ENCODE peak calls at places on chromosomes 4 and X, in four cellular contexts. Q is heart left ventricle; A is CD4-positive, alpha-beta T cell; T is aorta. C is an unnamed sample. For H3K9me3, the result is how much of the 10 kb centered on the place peaks cover.

GRCh38 chrX:73785493-73785892 is 222.5 kb downstream of the CHIC1 start:
- DNase-seq in Q (no peak), A (no peak), T (no peak), C (no peak)

GRCh38 chr4:30429813-30430466 is 290.2 kb upstream of the PCDH7 start:
- DNase-seq in Q (no peak), A (no peak), T (no peak), C (no peak)

GRCh38 chrX:110175146-110175545 is 142.7 kb downstream of the AMMECR1 start:
- DNase-seq in Q (no peak), A (no peak), T (no peak), C (no peak)

GRCh38 chrX:41313419-41313818 is 20.5 kb upstream of the DDX3X start:
- DNase-seq in Q (no peak), A (no peak), T (no peak), C (no peak)

GRCh38 chr4:34814266-34814665 is 1430.0 kb downstream of the ARAP2 start:
- DNase-seq in Q (no peak), A (no peak), T (no peak), C (no peak)

GRCh38 chrX:68997911-68998310 is 167.3 kb downstream of the PJA1 start:
- DNase-seq in Q (peak), A (no peak), T (no peak), C (no peak)

GRCh38 chr4:138182838-138183426 is 59.2 kb downstream of the SLC7A11 start:
- DNase-seq in Q (no peak), A (no peak), T (no peak), C (no peak)

GRCh38 chrX:34381241-34381640 is 249.1 kb upstream of the FAM47A start:
- DNase-seq in Q (no peak), A (no peak), T (no peak), C (no peak)

GRCh38 chrX:17923546-17923945 is 62.4 kb upstream of the RAI2 start:
- DNase-seq in Q (no peak), A (no peak), T (no peak), C (no peak)

GRCh38 chr4:128957459-128957858 is 135.9 kb downstream of the SCLT1 start:
- DNase-seq in Q (no peak), A (no peak), T (no peak), C (no peak)

GRCh38 chrX:57204306-57204705 is 67.1 kb upstream of the SPIN2A start:
- DNase-seq in Q (no peak), A (no peak), T (no peak), C (no peak)

GRCh38 chr4:82898322-82899243 is 2.0 kb upstream of the THAP9 start:
- DNase-seq in Q (no peak), A (no peak), T (no peak), C (no peak)

GRCh38 chrX:14352511-14352910 is 176.8 kb upstream of the GLRA2 start:
- DNase-seq in Q (no peak), A (no peak), T (no peak), C (no peak)

GRCh38 chr4:6500481-6501135 is 28.2 kb upstream of the PPP2R2C start:
- DNase-seq in Q (no peak), A (no peak), T (no peak), C (no peak)

GRCh38 chrX:103918584-103919335 is 43.7 kb upstream of the TMSB15B start:
- DNase-seq in Q (peak), A (peak), T (peak), C (peak)

GRCh38 chr4:89640620-89641366 is 196.2 kb downstream of the SNCA start:
- DNase-seq in Q (peak), A (no peak), T (no peak), C (no peak)

GRCh38 chr4:148056879-148057278 is 325.0 kb downstream of the ARHGAP10 start:
- DNase-seq in Q (peak), A (peak), T (no peak), C (no peak)

GRCh38 chr4:89140168-89140759 is 28.9 kb downstream of the TIGD2 start:
- DNase-seq in Q (no peak), A (no peak), T (no peak), C (no peak)

GRCh38 chr4:183905593-183906485 is 732 bp downstream of the STOX2 start:
- DNase-seq in Q (peak), A (no peak), T (peak), C (no peak)

GRCh38 chr4:94939791-94940530 is 182.2 kb downstream of the BMPR1B start:
- DNase-seq in Q (no peak), A (no peak), T (no peak), C (no peak)

GRCh38 chrX:152020895-152021294 is 46.4 kb upstream of the GABRE start:
- DNase-seq in Q (no peak), A (no peak), T (no peak), C (no peak)

GRCh38 chrX:114675365-114675764 is 91.5 kb downstream of the HTR2C start:
- DNase-seq in Q (no peak), A (no peak), T (no peak), C (no peak)

DNA sequence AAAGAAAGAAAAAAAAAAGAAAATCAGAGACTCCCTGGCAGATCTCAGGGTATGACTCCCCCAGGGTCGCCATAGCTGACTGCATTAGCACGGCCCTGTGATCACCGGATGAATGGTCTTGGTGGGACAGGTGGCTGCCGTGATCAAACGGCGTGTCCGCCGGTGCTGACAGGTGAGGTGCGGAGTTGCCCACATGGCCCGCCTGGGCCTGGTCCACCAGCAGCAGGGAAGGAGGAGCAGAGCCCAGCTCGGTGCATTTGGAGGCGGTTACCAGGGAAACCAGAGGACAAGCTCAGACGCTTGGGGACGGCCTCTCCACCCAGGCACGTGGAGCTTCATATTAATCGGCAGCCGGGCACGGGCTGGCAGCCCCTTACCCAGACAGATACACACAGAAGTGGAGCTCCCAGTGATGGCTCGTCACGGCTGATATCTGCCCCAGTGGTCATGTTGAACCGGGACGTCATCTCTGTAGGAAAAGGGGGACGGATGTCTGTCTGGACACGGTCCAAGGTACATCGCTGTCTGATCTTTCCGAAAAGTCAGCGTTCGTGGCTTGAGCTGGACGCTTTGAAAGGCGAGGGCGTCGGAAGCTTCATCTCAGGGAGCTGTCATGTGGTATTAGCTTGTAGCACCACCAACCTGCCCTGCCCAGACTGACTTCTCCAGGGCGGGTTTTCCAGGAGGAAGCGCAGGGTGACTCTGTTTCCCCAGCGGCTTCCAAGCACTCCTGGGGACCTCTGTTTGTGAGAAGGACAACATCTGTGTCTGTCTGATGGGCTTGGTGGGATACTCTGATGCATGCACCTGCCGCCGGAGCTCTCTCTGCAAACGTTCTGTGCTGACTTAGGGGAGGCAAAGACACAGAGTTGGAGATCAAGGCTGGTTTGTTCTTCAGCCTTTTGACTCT is 180.7 kb downstream of the CRLF2 start:
- DNase-seq in Q (no peak), A (no peak), T (no peak), C (no peak)
- H3K9me3 ChIP-seq in Q (under half), A (under half), T (under half), C (under half)

DNA sequence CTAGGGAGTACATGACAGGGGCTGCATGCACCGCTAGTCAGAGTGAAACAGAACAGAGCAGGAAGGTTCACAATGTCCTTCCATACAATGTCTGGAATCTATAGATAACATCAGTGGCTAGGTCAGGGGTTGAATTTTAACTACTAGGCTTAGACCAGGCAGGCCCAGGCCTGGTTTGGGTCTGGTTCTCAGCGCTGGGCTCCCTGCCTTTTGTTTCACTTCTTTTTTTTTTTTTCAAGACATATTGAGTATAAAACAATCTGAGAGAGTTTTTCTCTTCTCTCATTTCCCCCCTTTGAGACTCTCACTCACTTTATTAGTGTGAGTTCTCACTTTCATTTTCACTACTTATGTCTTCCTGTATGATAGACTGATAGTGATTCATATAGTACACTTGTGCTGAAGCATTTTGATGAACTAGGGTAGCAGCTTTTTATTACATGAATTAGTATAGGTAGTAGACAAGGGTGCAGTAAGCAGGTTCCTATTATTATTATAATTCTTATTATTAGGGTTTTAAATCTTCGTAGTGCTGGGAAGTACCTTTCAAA is 120.0 kb upstream of the ZDHHC15 start:
- DNase-seq in Q (no peak), A (no peak), T (no peak), C (no peak)
- H3K9me3 ChIP-seq in Q (under half), A (under half), T (under half), C (under half)

DNA sequence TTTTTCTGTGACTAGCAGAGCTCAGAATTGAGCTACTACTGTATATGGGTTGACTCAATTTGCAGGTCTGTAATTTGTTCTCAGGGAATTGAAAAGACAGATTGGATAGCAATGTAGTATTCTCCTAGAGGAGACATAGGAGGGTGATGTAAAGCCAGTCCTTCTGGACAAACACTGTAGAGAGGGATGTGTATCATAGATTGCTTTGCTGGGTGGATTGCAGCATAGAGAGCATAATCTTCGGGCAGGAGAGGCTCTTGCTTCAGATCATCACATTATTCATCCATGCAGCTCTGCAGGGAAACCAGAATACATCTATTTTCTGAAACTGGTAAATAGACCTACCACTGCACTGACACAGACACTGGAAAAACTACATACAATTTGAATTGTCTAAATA is 1110.5 kb downstream of the RAPGEF2 start:
- DNase-seq in Q (no peak), A (no peak), T (no peak), C (no peak)
- H3K9me3 ChIP-seq in Q (under half), A (under half), T (under half), C (under half)

DNA sequence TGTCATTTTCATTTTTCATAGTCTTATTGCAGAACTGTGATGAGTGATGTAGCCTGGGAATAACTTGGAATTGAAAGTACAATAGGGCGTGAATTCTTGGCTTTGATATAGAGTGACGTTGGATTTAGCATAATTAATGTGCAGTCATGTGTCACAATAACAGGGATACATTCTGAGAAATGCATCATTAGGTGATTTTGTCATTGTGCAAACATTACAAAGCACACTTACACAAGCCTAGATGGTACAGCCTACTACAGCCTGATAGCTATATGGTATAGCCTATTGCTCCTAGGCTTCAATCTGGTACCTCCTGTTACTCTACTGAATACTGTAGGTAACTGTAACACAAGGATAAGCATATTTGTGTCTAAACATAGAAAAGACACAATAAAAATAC is 300.8 kb downstream of the DTHD1 start:
- DNase-seq in Q (no peak), A (no peak), T (no peak), C (no peak)
- H3K9me3 ChIP-seq in Q (under half), A (under half), T (under half), C (under half)

GRCh38 chrX:75784689-75785491 is at the start of gene MAGEE2:
- DNase-seq in Q (no peak), A (no peak), T (no peak), C (no peak)
- H3K9me3 ChIP-seq in Q (under half), A (under half), T (under half), C (under half)

C was measured in T-helper 17 cell.